ENCODE peak calls at places on chromosomes 16 and 17, in ten cellular contexts. Y, K, S, M, T, A, E, P, I and H are unnamed samples.
A peak's percentile ranks its signal among the peaks of the same experiment; 100 is the strongest.

GRCh38 chr17:45131616-45132301 is 556 bp downstream of the PLCD3 start:
- DNase-seq in M (peak; percentile 61), K (no peak), E (peak; percentile 79), A (peak; percentile 71), T (peak; percentile 72), S (no peak), I (peak; percentile 67), P (peak; percentile 89), Y (peak; percentile 66), H (peak; percentile 63)

GRCh38 chr17:65550075-65550635 is 11.3 kb downstream of the AXIN2 start:
- DNase-seq in I (no peak), Y (no peak), T (no peak), M (no peak), K (no peak), A (no peak), P (peak; percentile 41), E (no peak), S (no peak), H (no peak)

GRCh38 chr17:12987120-12987519 is 30.7 kb downstream of the ELAC2 start:
- DNase-seq in A (no peak), S (no peak), P (no peak), E (no peak), I (no peak), Y (no peak), K (no peak), M (no peak), T (no peak), H (no peak)

GRCh38 chr16:9650284-9650683 is 531.9 kb downstream of the GRIN2A start:
- DNase-seq in I (no peak), S (no peak), M (no peak), E (no peak), T (no peak), Y (no peak), K (no peak), P (no peak), A (no peak), H (no peak)

GRCh38 chr16:27526169-27526568 is 23.5 kb downstream of the GTF3C1 start:
- DNase-seq in S (no peak), T (no peak), K (no peak), E (no peak), I (no peak), Y (peak; percentile 87), M (peak; percentile 13), A (no peak), P (peak; percentile 16), H (no peak)

GRCh38 chr17:65694601-65695000 is 133.2 kb upstream of the AXIN2 start:
- DNase-seq in P (no peak), A (no peak), K (no peak), T (no peak), Y (no peak), S (no peak), I (no peak), M (no peak), E (no peak), H (no peak)

GRCh38 chr17:32626371-32626770 is 139.6 kb downstream of the CDK5R1 start:
- DNase-seq in P (no peak), T (no peak), I (no peak), K (no peak), S (no peak), Y (no peak), A (no peak), E (no peak), M (no peak), H (no peak)

GRCh38 chr16:79767597-79768280 is 167.2 kb upstream of the MAF start:
- DNase-seq in Y (no peak), T (peak; percentile 31), M (peak; percentile 24), S (no peak), E (no peak), P (no peak), K (no peak), A (no peak), I (peak; percentile 67), H (peak; percentile 45)

GRCh38 chr17:36856921-36857381 is 80.3 kb upstream of the LHX1 start:
- DNase-seq in E (no peak), P (no peak), A (no peak), T (no peak), I (no peak), M (no peak), S (no peak), K (no peak), Y (no peak), H (no peak)

GRCh38 chr16:25855818-25856217 is 164.1 kb downstream of the HS3ST4 start:
- DNase-seq in M (no peak), E (no peak), T (no peak), A (no peak), Y (no peak), S (no peak), P (no peak), I (no peak), K (no peak), H (no peak)

GRCh38 chr16:30533146-30533522 is 1.5 kb downstream of the ZNF747 start:
- DNase-seq in I (no peak), A (no peak), K (no peak), M (no peak), E (no peak), P (no peak), S (no peak), T (no peak), Y (no peak), H (no peak)

GRCh38 chr16:49635591-49636581 is 220.0 kb downstream of the ZNF423 start:
- DNase-seq in S (no peak), P (peak; percentile 71), A (no peak), E (no peak), K (no peak), M (no peak), I (no peak), T (peak; percentile 12), Y (no peak), H (no peak)

GRCh38 chr16:84357191-84357651 is 11.1 kb upstream of the ATP2C2 start:
- DNase-seq in I (no peak), Y (no peak), A (no peak), E (no peak), M (no peak), T (no peak), S (no peak), K (peak; percentile 52), P (peak; percentile 57), H (no peak)

GRCh38 chr17:64037802-64038201 is 17.4 kb upstream of the ICAM2 start:
- DNase-seq in I (peak; percentile 15), A (no peak), S (no peak), M (no peak), K (no peak), T (no peak), E (no peak), P (no peak), Y (no peak), H (no peak)
- H3K4me3 ChIP-seq in I (no peak overlapping the region), A (no peak overlapping the region), S (no peak overlapping the region), M (no peak overlapping the region), K (no peak overlapping the region), T (no peak overlapping the region), E (no peak overlapping the region), P (no peak overlapping the region), Y (no peak overlapping the region), H (no peak overlapping the region)

GRCh38 chr16:50933257-50933656 is 191.4 kb downstream of the CYLD start:
- DNase-seq in T (no peak), I (no peak), P (no peak), M (no peak), A (no peak), E (no peak), Y (no peak), S (no peak), K (no peak), H (no peak)

GRCh38 chr16:50928065-50928464 is 186.2 kb downstream of the CYLD start:
- DNase-seq in Y (no peak), I (no peak), S (no peak), P (no peak), M (no peak), K (no peak), E (no peak), T (no peak), A (no peak), H (no peak)

DNA sequence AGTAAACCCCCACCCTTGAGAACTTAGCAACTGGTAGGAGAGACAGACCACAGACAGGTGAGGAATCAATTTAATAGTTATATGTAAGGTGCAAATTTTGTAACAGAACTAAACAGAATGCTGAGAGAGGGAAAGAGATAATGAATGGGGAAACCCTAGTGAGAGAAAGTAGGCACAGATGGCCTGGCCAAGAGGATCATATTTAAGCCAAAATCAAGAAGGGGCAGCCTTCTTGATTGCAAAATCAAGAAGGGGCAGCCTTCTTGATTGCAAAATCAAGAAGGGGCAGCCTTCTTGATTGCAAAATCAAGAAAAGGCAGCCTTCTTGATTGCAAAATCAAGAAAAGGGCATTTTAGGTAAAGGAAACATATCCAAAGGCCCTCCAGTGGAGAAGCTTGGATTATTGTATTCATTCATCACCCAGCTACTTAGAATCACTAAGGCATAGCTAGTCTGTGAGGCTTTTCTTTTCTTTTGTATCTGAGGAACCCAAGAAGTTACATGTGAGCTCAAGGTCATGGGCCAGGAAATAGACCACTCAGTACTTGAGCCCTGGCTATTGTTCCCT is 190.5 kb downstream of the CYLD start:
- DNase-seq in Y (no peak), P (no peak), T (no peak), E (no peak), K (no peak), A (no peak), S (no peak), M (no peak), I (no peak), H (no peak)
- TF ChIP-seq POLR2A in Y (no peak), P (no peak), T (no peak), E (no peak), K (no peak), A (no peak), S (no peak), M (no peak), I (no peak), H (no peak)

GRCh38 chr17:82799591-82799990 is 40.2 kb downstream of the ZNF750 start:
- DNase-seq in P (no peak), M (no peak), E (no peak), A (no peak), S (no peak), T (no peak), I (no peak), Y (no peak), K (no peak), H (no peak)
- H3K4me3 ChIP-seq in P (no peak overlapping the region), M (no peak overlapping the region), E (no peak overlapping the region), A (no peak overlapping the region), S (no peak overlapping the region), T (no peak overlapping the region), I (no peak overlapping the region), Y (no peak overlapping the region), K (no peak overlapping the region), H (no peak overlapping the region)

GRCh38 chr17:6753565-6753964 is 2.3 kb upstream of the XAF1 start:
- DNase-seq in P (no peak), A (no peak), M (no peak), I (no peak), E (no peak), K (no peak), S (no peak), Y (no peak), T (no peak), H (no peak)

GRCh38 chr17:6755281-6755680 is 565 bp upstream of the XAF1 start:
- DNase-seq in A (no peak), P (no peak), E (peak; percentile 76), K (no peak), T (peak; percentile 73), S (no peak), Y (peak; percentile 84), M (no peak), I (no peak), H (peak; percentile 70)

GRCh38 chr17:6756425-6757012 is 673 bp downstream of the XAF1 start:
- DNase-seq in K (no peak), P (no peak), A (no peak), M (no peak), T (no peak), S (no peak), I (no peak), E (no peak), Y (no peak), H (no peak)

GRCh38 chr17:6757747-6758146 is 1.9 kb downstream of the XAF1 start:
- DNase-seq in A (no peak), I (no peak), T (no peak), S (no peak), K (no peak), E (no peak), Y (no peak), M (no peak), P (no peak), H (no peak)

GRCh38 chr17:6755731-6756184 is at the start of gene XAF1:
- DNase-seq in I (peak; percentile 65), A (peak; percentile 31), E (peak; percentile 68), S (no peak), M (no peak), T (peak; percentile 39), P (peak; percentile 84), Y (peak; percentile 43), K (peak; percentile 33), H (peak; percentile 45)
- TF ChIP-seq POLR2A in I (no peak), A (peak; percentile 30), E (no peak), S (no peak), M (no peak), T (no peak), P (no peak), Y (no peak), K (no peak), H (no peak)